ENCODE peak calls at places on chromosomes 16 and 17, in seven cellular contexts. B is stimulated activated CD8-positive, alpha-beta memory T cell treated with anti-CD3 and anti-CD28 coated beads, Interleukin-2, amount 100 ng/mL, for 48 hours; Q is stimulated activated CD4-positive, alpha-beta T cell treated with anti-CD3 and anti-CD28 coated beads, Interleukin-12 subunit alpha, Interleukin-12 subunit beta, amount 100 ng/mL, for 24 hours; X is HTR-8/SVneo; H is cardiac septum; Z is KBM-7; M is lower leg skin. K is an unnamed sample.

GRCh38 chr17:67401598-67402504 is 24.8 kb downstream of the PITPNC1 start:
- DNase-seq in B (no peak), Q (no peak), X (no peak), H (no peak), Z (no peak), M (no peak), K (peak; percentile 96)

GRCh38 chr17:74259667-74260524 is 14.1 kb upstream of the DNAI2 start:
- DNase-seq in B (no peak), Q (no peak), X (no peak), H (no peak), Z (no peak), M (no peak), K (no peak)

GRCh38 chr16:35637683-35638082 is 2178.3 kb downstream of the TP53TG3F start:
- DNase-seq in B (no peak), Q (no peak), X (no peak), H (no peak), Z (no peak), M (no peak), K (no peak)

GRCh38 chr17:17343160-17343735 is 40.1 kb downstream of the NT5M start:
- DNase-seq in B (no peak), Q (no peak), X (no peak), H (peak; percentile 54), Z (no peak), M (no peak), K (no peak)

GRCh38 chr17:76142044-76143041 is 1.3 kb upstream of the FOXJ1 start:
- DNase-seq in B (no peak), Q (no peak), X (no peak), H (no peak), Z (peak; percentile 34), M (no peak), K (no peak)

GRCh38 chr16:57540906-57541753 is 1.3 kb upstream of the ADGRG5 start:
- DNase-seq in B (no peak), Q (no peak), X (no peak), H (peak; percentile 56), Z (no peak), M (no peak), K (no peak)

GRCh38 chr17:2691069-2691871 is 20.3 kb downstream of the CLUH start:
- DNase-seq in B (no peak), Q (no peak), X (no peak), H (no peak), Z (no peak), M (no peak), K (no peak)

GRCh38 chr17:78873519-78874340 is 29.3 kb downstream of the CEP295NL start:
- DNase-seq in B (no peak), Q (no peak), X (peak; percentile 54), H (no peak), Z (no peak), M (no peak), K (no peak)

GRCh38 chr17:15432807-15433547 is 34.4 kb downstream of the CDRT4 start:
- DNase-seq in B (no peak), Q (no peak), X (no peak), H (no peak), Z (no peak), M (no peak), K (no peak)

GRCh38 chr17:50148226-50149098 is 2.0 kb downstream of the PPP1R9B start:
- DNase-seq in B (peak; percentile 69), Q (peak; percentile 55), X (peak; percentile 68), H (peak; percentile 88), Z (peak; percentile 89), M (no peak), K (peak; percentile 95)

GRCh38 chr16:75457485-75458021 is 6.9 kb downstream of the TMEM170A start:
- DNase-seq in B (no peak), Q (no peak), X (no peak), H (no peak), Z (no peak), M (no peak), K (no peak)

K was measured in MV-4-11.